ENCODE peak calls at places on chromosomes 7 and 10, in eight cellular contexts. G is IMR-90, A is K562, K is right lobe of liver, M is body of pancreas, Q is HCT116, F is heart left ventricle, N is HepG2. W is an unnamed sample. For H3K4me1, the result is how much of the 10 kb centered on the place peaks cover.

GRCh38 chr7:116771640-116772039 is 90.7 kb upstream of the CAPZA2 start:
- ATAC-seq in Q (no peak), G (no peak), A (no peak), K (no peak), F (no peak), M (no peak), N (no peak), W (no peak)

GRCh38 chr7:69825031-69825681 is 226.9 kb downstream of the AUTS2 start:
- ATAC-seq in K (no peak), M (no peak), G (no peak), N (no peak), A (no peak), F (no peak), Q (no peak), W (no peak)

GRCh38 chr10:34539533-34540315 is 275.4 kb downstream of the PARD3 start:
- ATAC-seq in M (peak), F (peak), K (peak), Q (no peak), G (peak), A (no peak), N (peak), W (peak)

GRCh38 chr7:135188298-135188984 is 17.9 kb upstream of the CYREN start:
- ATAC-seq in M (peak), F (no peak), N (no peak), Q (no peak), A (no peak), K (no peak), G (no peak), W (no peak)

GRCh38 chr7:135801877-135802276 is 53.3 kb upstream of the FAM180A start:
- ATAC-seq in N (no peak), A (no peak), K (peak), F (peak), M (no peak), Q (no peak), G (no peak), W (no peak)

GRCh38 chr10:3986407-3987141 is 201.6 kb upstream of the KLF6 start:
- ATAC-seq in F (no peak), A (no peak), M (no peak), Q (no peak), N (no peak), G (no peak), K (no peak), W (no peak)

GRCh38 chr10:17502788-17503187 is 48.4 kb upstream of the ST8SIA6 start:
- ATAC-seq in A (peak), Q (no peak), F (no peak), N (no peak), M (no peak), G (no peak), K (no peak), W (no peak)

GRCh38 chr7:55526770-55527169 is 45.5 kb downstream of the VOPP1 start:
- ATAC-seq in N (peak), Q (no peak), K (peak), G (peak), M (no peak), F (peak), A (peak), W (peak)

GRCh38 chr10:116899626-116900025 is 50.3 kb downstream of the ENO4 start:
- ATAC-seq in K (no peak), A (no peak), G (no peak), N (no peak), M (no peak), F (no peak), Q (no peak), W (no peak)

GRCh38 chr7:41573881-41574280 is 129.0 kb downstream of the INHBA start:
- ATAC-seq in N (no peak), A (no peak), F (no peak), K (no peak), Q (no peak), M (no peak), G (no peak), W (no peak)

GRCh38 chr10:71268751-71269150 is 50.3 kb upstream of the SLC29A3 start:
- ATAC-seq in A (no peak), G (no peak), K (no peak), Q (no peak), N (no peak), F (peak), M (no peak), W (no peak)

GRCh38 chr10:131943021-131943814 is 38.5 kb downstream of the BNIP3 start:
- ATAC-seq in F (peak), Q (peak), N (peak), M (peak), G (no peak), K (peak), A (peak), W (no peak)

DNA sequence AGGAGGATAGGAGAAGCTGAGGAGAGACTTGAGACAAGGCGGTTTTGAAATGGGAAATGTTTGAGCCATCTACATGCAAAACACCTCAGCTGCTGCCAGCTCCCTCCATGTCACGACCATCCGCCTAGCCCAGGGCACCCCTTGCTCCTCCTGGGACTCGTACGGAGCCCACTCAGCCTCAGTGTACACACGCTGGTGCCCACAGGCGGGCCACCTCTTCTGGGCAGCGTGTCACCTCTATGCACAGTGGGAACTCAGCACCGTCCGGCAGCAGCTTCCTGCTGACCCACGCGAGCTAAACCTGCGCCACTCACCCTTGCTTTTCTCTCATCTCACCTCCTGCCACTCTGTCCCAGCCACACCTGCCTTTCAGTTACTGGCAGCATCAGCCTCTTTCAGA is 108.3 kb downstream of the GALNT11 start:
- ATAC-seq in G (no peak), Q (no peak), K (no peak), M (no peak), A (no peak), N (peak), F (no peak), W (no peak)
- TF ChIP-seq POLR2A in G (no peak), Q (no peak), K (no peak), M (no peak), A (peak), N (no peak), F (no peak), W (no peak)

GRCh38 chr7:127997226-127997922 is 33.9 kb downstream of the LRRC4 start:
- ATAC-seq in A (no peak), K (no peak), F (no peak), M (no peak), G (peak), Q (no peak), N (peak), W (no peak)
- H3K4me1 ChIP-seq in A (half or more), K (under half), F (half or more), M (under half), G (under half), Q (under half), N (half or more), W (under half)

DNA sequence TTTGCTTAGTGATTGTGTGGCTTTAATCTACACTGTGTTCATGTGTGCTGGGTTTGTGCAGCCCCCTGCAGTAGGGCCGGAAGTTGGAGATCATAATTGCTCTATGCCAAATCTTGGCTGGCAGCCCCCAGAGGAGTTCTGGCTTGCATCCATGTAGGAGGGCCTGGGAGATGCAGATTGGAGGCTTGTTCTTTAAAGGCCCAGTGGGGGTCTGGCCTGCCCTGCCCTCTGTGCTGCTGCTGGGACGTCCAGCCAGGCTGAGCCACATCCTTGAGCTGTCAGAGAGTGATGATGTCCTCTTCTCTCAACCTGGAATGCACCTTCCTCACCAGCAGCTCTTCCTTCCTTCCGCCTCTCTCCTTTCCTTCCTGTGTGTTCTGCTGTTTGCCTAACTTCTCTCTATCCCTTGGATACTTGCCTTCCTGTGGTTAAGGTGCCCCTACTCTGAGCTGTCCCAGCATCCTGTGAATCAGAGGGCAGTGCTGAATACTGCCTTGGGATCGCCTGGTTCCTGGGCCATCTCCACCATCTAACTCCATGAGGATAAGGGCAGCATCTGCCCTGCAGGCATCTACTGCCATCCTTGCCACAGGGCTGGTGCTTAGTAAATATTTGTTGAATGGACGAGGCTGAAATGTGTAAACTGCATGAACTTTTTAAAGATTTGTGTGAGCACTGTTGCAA is 30.2 kb downstream of the DOCK1 start:
- ATAC-seq in F (no peak), M (no peak), A (no peak), N (peak), K (peak), Q (no peak), G (peak), W (no peak)
- H3K27ac ChIP-seq in F (no peak), M (no peak), A (no peak), N (no peak), K (no peak), Q (no peak), G (no peak), W (no peak)

GRCh38 chr10:61895898-61896605 is 5.4 kb upstream of the ARID5B start:
- ATAC-seq in N (no peak), F (no peak), K (no peak), M (no peak), Q (no peak), A (no peak), G (no peak), W (no peak)

GRCh38 chr10:61898435-61898778 is 3.1 kb upstream of the ARID5B start:
- ATAC-seq in G (no peak), N (no peak), M (no peak), K (no peak), Q (no peak), F (no peak), A (no peak), W (no peak)

GRCh38 chr10:61899045-61899444 is 2.5 kb upstream of the ARID5B start:
- ATAC-seq in K (no peak), G (peak), Q (no peak), A (no peak), N (no peak), M (no peak), F (no peak), W (no peak)

GRCh38 chr10:61897671-61898434 is 3.6 kb upstream of the ARID5B start:
- ATAC-seq in N (peak), G (no peak), M (peak), K (peak), F (peak), A (peak), Q (peak), W (peak)

DNA sequence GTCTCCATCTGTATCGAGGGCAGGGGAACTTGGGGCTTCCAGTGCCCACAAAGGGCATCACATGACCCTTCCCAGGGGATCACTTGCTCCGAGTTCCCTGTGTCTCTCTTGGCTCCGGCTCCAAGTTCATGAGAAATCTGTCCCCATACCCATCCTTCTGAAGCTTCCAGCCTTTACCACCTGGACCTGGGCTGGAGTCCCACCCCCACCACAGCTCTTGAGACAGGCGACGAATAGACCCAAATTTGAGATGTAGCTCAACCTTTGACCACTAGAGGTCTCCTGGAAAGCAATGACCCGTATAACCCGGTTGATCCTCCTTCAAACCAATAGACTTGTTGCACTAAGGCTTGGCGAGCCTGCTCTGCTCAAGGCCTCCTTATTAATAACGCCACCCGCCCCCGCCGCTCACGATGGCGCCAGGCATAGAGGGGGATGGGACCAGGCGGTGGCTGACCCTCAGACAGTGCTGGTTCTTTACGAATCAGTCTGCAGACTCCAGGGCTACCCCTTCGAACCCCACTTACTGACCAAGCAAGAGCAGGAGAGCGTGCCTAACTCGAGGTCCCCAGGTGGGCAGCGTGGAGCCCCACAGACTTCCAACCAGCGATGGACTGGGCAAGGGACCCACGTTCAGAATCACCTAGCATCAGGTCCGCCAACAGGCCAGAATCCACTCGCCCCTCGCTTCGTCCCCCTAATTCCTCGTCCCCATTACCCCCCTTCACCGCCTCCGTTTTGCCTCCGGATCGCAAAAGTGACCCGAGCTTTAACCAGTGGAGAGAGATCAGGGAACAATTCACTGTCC is 4.4 kb upstream of the ARID5B start:
- ATAC-seq in N (peak), Q (peak), K (peak), A (peak), F (peak), M (peak), G (no peak), W (peak)
- TF ChIP-seq POLR2A in N (no peak), Q (no peak), K (peak), A (no peak), F (no peak), M (peak), G (no peak), W (no peak)

GRCh38 chr10:33276282-33276923 is 58.1 kb downstream of the NRP1 start:
- ATAC-seq in K (no peak), N (no peak), M (no peak), Q (no peak), G (no peak), F (no peak), A (no peak), W (no peak)
- H3K4me1 ChIP-seq in K (under half), N (under half), M (under half), Q (under half), G (under half), F (half or more), A (under half), W (under half)

DNA sequence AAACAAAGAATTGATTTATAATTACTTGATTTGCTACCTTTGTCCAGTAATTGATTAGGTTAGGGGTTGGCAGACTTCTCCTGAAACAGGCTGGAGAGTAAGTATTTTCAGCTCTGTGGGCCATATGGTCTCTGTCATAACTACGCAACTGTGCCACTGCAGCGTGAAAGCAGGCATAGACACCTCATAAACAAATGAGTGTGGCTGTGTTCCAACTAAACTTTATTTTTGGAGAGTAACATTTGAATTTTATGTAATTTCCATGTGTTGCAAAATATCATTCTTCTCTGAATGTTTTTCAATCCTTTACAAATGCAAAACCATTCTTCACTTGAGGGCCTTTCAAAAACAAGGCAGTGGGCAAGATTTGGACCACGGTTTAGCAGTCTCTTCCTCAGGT is 76.9 kb downstream of the GALNT17 start:
- ATAC-seq in F (peak), M (no peak), K (no peak), G (no peak), A (no peak), N (no peak), Q (no peak), W (peak)
- H3K27ac ChIP-seq in F (peak), M (no peak), K (no peak), G (no peak), A (no peak), N (no peak), Q (no peak), W (no peak)

W was measured in gastroesophageal sphincter.